ENCODE peak calls at places on chromosomes 12 and 14, in eight cellular contexts. E, S, Z, W, X, I, T and L are unnamed samples.

GRCh38 chr14:60095781-60096450 is 4.2 kb downstream of the PCNX4 start:
- DNase-seq in T (no peak), Z (no peak), S (no peak), W (no peak), E (peak; percentile 49), I (no peak), X (peak; percentile 93), L (no peak)

GRCh38 chr14:25048170-25049126 is 1.5 kb downstream of the STXBP6 start:
- DNase-seq in I (no peak), Z (no peak), T (peak; percentile 38), S (peak; percentile 55), E (peak; percentile 87), X (peak; percentile 86), W (no peak), L (no peak)

GRCh38 chr12:58557156-58557555 is 363.1 kb downstream of the LRIG3 start:
- DNase-seq in Z (no peak), T (peak; percentile 39), E (peak; percentile 75), X (peak; percentile 83), S (no peak), W (no peak), I (no peak), L (no peak)

GRCh38 chr12:99984271-99985128 is at the start of gene ANKS1B:
- DNase-seq in Z (no peak), X (peak; percentile 13), T (no peak), S (peak; percentile 55), I (no peak), W (no peak), E (peak; percentile 55), L (peak; percentile 60)

GRCh38 chr14:103905861-103906456 is 22.3 kb upstream of the TDRD9 start:
- DNase-seq in X (no peak), W (no peak), Z (peak; percentile 13), E (no peak), T (no peak), I (peak; percentile 41), S (no peak), L (no peak)

GRCh38 chr12:89064780-89065179 is 287.5 kb downstream of the DUSP6 start:
- DNase-seq in S (no peak), T (peak; percentile 69), Z (no peak), W (no peak), E (no peak), I (no peak), X (peak; percentile 71), L (no peak)

GRCh38 chr12:78914859-78915331 is 50.3 kb downstream of the SYT1 start:
- DNase-seq in Z (no peak), S (no peak), W (no peak), I (no peak), X (no peak), E (no peak), T (peak; percentile 55), L (peak; percentile 15)

GRCh38 chr12:100404769-100405407 is 48.0 kb downstream of the SLC17A8 start:
- DNase-seq in X (peak; percentile 40), T (no peak), W (no peak), E (peak; percentile 54), S (no peak), I (peak; percentile 2), Z (no peak), L (peak; percentile 55)

GRCh38 chr12:114425031-114425626 is 19.2 kb upstream of the TBX5 start:
- DNase-seq in E (peak; percentile 77), Z (no peak), X (peak; percentile 83), T (no peak), S (no peak), W (no peak), I (no peak), L (no peak)

GRCh38 chr12:45077259-45077658 is 26.4 kb upstream of the DBX2 start:
- DNase-seq in W (no peak), S (no peak), E (no peak), Z (no peak), T (no peak), I (no peak), X (no peak), L (no peak)

GRCh38 chr14:96349286-96350075 is 13.7 kb downstream of the ATG2B start:
- DNase-seq in T (no peak), S (no peak), W (no peak), Z (no peak), I (no peak), X (no peak), E (peak; percentile 6), L (no peak)

GRCh38 chr14:96917442-96917963 is 120.3 kb downstream of the VRK1 start:
- DNase-seq in I (no peak), T (no peak), X (no peak), Z (no peak), E (no peak), W (no peak), S (no peak), L (peak; percentile 7)

GRCh38 chr12:84994436-84994835 is 41.6 kb downstream of the TSPAN19 start:
- DNase-seq in I (peak; percentile 49), W (peak; percentile 30), Z (no peak), E (no peak), T (no peak), S (no peak), X (peak; percentile 11), L (no peak)

GRCh38 chr14:69666698-69667211 is 55.4 kb downstream of the SUSD6 start:
- DNase-seq in X (peak; percentile 69), E (peak; percentile 44), T (peak; percentile 43), I (no peak), W (no peak), S (no peak), Z (no peak), L (no peak)
- H3K4me3 ChIP-seq in X (no peak overlapping the region), E (no peak overlapping the region), T (no peak overlapping the region), I (no peak overlapping the region), W (no peak overlapping the region), S (no peak overlapping the region), Z (peak overlapping the region; percentile 23), L (no peak overlapping the region)

DNA sequence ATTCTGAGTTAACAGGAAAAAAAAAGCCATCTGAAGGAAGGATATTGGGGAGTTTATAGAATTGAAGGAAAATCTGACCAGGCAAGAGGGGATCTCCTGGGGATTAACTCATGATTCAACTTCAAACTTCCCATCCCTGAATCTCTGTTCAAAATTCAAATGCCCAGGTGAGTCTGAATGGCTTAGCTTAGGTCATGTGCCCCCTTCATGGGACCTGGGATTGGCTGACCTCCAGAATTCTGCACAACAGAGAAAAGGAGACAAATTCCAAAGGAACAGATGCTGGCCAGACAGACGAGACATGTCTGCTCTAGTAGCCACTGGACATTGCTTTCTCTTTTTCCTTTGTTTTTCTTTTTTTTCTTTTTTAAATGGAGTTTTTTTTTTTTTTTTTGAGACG is 26.3 kb upstream of the TMED10 start:
- DNase-seq in E (no peak), S (no peak), Z (no peak), I (no peak), T (no peak), W (no peak), X (no peak), L (no peak)
- H3K4me1 ChIP-seq in E (peaks cover 25% of the 10 kb centered on the region), S (peaks cover 13% of the 10 kb centered on the region), Z (no peaks in the 10 kb centered on the region), I (no peaks in the 10 kb centered on the region), T (peaks cover 75% of the 10 kb centered on the region), W (peaks cover 11% of the 10 kb centered on the region), X (peaks cover 11% of the 10 kb centered on the region), L (no peaks in the 10 kb centered on the region)

GRCh38 chr12:101415228-101415627 is 7.7 kb upstream of the ARL1 start:
- DNase-seq in W (no peak), X (no peak), Z (no peak), T (no peak), E (no peak), S (no peak), I (no peak), L (no peak)

GRCh38 chr12:101414533-101415119 is 7.1 kb upstream of the ARL1 start:
- DNase-seq in E (peak; percentile 71), I (peak; percentile 23), W (peak; percentile 3), S (no peak), Z (peak; percentile 7), X (peak; percentile 67), T (peak; percentile 62), L (peak; percentile 72)
- H3K27ac ChIP-seq in E (no peak overlapping the region), I (no peak overlapping the region), W (no peak overlapping the region), S (no peak overlapping the region), Z (no peak overlapping the region), X (no peak overlapping the region), T (no peak overlapping the region), L (no peak overlapping the region)

GRCh38 chr14:50791201-50791600 is 39.8 kb downstream of the NIN start:
- DNase-seq in W (no peak), I (no peak), Z (no peak), S (no peak), E (no peak), T (no peak), X (no peak), L (no peak)
- H3K4me3 ChIP-seq in W (no peak overlapping the region), I (no peak overlapping the region), Z (no peak overlapping the region), S (peak overlapping the region; percentile 66), E (no peak overlapping the region), T (no peak overlapping the region), X (no peak overlapping the region), L (no peak overlapping the region)

DNA sequence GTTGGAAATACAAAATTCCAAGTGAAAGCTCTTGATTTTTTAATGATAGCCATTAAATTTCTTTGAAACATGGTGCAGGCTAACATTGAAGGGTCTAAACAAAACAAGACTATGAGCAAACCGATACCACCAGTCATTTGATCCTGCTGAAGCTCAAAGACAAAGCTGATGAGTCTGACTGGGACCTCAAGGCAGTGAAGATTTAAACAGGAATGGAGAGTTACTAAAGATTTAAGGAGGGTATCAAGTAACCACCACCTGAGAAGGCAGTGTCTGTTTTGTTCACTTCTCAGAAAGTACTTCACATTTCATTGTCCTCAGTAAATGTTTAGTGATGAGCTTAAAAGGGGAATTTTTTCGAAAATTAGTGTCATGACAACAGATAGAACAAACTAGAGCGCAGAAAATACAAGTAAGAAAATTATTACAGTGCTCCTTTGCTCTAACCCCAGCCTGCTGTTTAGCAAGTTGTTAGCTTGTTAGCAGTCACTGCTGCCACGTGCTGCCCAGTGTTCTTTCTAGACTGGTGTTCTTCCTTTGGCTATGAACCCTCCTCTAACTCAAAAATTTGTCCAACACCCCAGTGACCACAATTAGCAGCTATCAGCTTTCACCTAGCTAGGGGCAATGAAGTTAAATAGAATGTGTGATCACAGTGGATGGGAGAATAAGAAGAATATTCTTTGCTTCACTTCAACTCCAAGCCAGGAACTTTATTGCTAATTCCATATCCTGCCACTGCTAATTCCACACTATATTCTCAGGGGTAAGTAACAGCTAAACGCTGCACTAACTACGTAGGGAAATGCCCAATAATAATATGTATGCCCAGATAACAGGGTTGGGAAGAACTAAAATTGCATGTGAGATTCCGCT is 41.1 kb downstream of the YAF2 start:
- DNase-seq in E (no peak), T (no peak), Z (no peak), S (no peak), I (no peak), W (no peak), X (no peak), L (no peak)
- H3K4me1 ChIP-seq in E (no peaks in the 10 kb centered on the region), T (no peaks in the 10 kb centered on the region), Z (no peaks in the 10 kb centered on the region), S (peaks cover 11% of the 10 kb centered on the region), I (no peaks in the 10 kb centered on the region), W (no peaks in the 10 kb centered on the region), X (no peaks in the 10 kb centered on the region), L (peaks cover 3% of the 10 kb centered on the region)

GRCh38 chr12:14126692-14127091 is 145.3 kb upstream of the GRIN2B start:
- DNase-seq in W (no peak), X (no peak), T (no peak), S (no peak), Z (no peak), E (no peak), I (no peak), L (no peak)

DNA sequence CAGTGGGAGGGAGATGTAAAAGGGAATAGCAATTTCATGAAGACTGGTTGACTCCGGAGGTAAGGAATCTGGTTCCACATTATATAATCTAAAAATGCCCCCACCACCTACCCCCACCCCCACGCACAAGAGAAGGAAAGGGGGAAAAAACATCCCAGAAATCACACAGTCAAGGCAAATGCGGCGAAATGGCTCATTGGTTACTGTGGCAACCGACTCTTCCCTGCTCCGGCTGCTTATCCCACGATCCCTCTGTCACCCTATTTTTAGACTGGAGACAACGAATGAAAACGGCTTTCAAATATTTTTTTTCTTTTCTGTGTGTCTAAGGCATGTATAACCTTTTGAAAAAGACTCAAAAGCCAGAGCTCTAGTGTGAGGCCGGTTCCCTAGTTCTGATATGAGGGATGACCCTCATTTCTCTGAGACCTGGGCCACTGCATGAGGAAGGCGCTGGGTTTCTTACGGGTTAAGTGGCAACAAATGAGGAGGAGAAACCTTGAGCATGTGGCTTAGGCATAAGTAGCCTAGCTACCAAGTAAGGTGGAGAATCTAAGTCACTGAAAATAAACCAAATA is 148.3 kb upstream of the GRIN2B start:
- DNase-seq in X (no peak), I (no peak), E (no peak), S (no peak), W (no peak), T (no peak), Z (no peak), L (no peak)
- H3K27ac ChIP-seq in X (no peak overlapping the region), I (no peak overlapping the region), E (no peak overlapping the region), S (no peak overlapping the region), W (no peak overlapping the region), T (no peak overlapping the region), Z (no peak overlapping the region), L (no peak overlapping the region)